ENCODE peak calls at places on chromosomes 2 and 18, in nine cellular contexts. Z, E, C, L, S, D, Q, B and Y are unnamed samples.

GRCh38 chr2:199461455-199462166 is 3.9 kb upstream of the SATB2 start:
- DNase-seq in Z (no peak), E (no peak), C (no peak), L (peak; percentile 32), S (no peak), D (no peak), Q (no peak), B (no peak), Y (no peak)

GRCh38 chr18:49849331-49850217 is 36.2 kb upstream of the ACAA2 start:
- DNase-seq in Z (no peak), E (no peak), C (peak; percentile 96), L (peak; percentile 96), S (peak; percentile 92), D (no peak), Q (no peak), B (peak; percentile 97), Y (no peak)

GRCh38 chr18:53944721-53945120 is 279.7 kb downstream of the MBD2 start:
- DNase-seq in Z (peak; percentile 41), E (peak; percentile 30), C (no peak), L (no peak), S (peak; percentile 6), D (no peak), Q (peak; percentile 33), B (no peak), Y (no peak)

GRCh38 chr2:144234115-144234772 is 285.7 kb downstream of the ZEB2 start:
- DNase-seq in Z (no peak), E (no peak), C (no peak), L (no peak), S (no peak), D (no peak), Q (no peak), B (no peak), Y (no peak)

GRCh38 chr2:226030369-226031077 is 631.0 kb downstream of the NYAP2 start:
- DNase-seq in Z (no peak), E (no peak), C (no peak), L (no peak), S (peak; percentile 1), D (peak; percentile 10), Q (no peak), B (no peak), Y (no peak)

GRCh38 chr18:63749489-63749888 is 25.7 kb upstream of the SERPINB7 start:
- DNase-seq in Z (no peak), E (no peak), C (no peak), L (no peak), S (no peak), D (no peak), Q (no peak), B (no peak), Y (no peak)

GRCh38 chr2:106976548-106976947 is 90.6 kb upstream of the ST6GAL2 start:
- DNase-seq in Z (no peak), E (no peak), C (no peak), L (no peak), S (no peak), D (no peak), Q (no peak), B (no peak), Y (no peak)

GRCh38 chr2:166337932-166338331 is 37.8 kb downstream of the SCN9A start:
- DNase-seq in Z (no peak), E (peak; percentile 83), C (no peak), L (no peak), S (no peak), D (no peak), Q (no peak), B (no peak), Y (no peak)

GRCh38 chr2:41853427-41854191 is 194.2 kb upstream of the PKDCC start:
- DNase-seq in Z (peak; percentile 53), E (peak; percentile 71), C (no peak), L (peak; percentile 69), S (peak; percentile 71), D (no peak), Q (peak; percentile 26), B (peak; percentile 36), Y (no peak)

GRCh38 chr2:115160523-115161521 is 718.4 kb downstream of the DPP10 start:
- DNase-seq in Z (peak; percentile 85), E (peak; percentile 81), C (no peak), L (peak; percentile 73), S (no peak), D (no peak), Q (no peak), B (no peak), Y (peak; percentile 57)
- TF ChIP-seq CTCF in Z (no peak), E (no peak), C (no peak), L (no peak), S (no peak), D (no peak), Q (no peak), B (no peak), Y (no peak)

DNA sequence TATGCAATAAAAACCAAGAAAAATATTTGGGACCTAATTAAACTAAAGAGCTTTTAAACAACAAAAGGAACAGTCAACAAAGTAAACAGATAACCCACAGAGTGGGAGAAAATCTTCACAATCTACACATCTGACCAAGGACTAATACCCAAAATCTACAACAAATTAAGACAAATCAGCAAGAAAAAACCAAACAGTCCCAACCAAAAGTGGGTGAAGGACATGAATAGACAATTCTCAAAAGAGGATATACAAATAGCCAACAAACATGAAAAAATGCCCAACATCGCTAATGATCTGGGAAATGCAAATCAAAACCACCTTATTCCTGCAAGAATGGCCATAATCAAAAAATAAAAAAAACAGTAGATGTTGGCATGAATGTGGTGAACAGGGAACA is 250.1 kb downstream of the C1D start:
- DNase-seq in Z (no peak), E (no peak), C (no peak), L (no peak), S (no peak), D (no peak), Q (no peak), B (no peak), Y (no peak)
- TF ChIP-seq CTCF in Z (no peak), E (no peak), C (no peak), L (no peak), S (no peak), D (no peak), Q (no peak), B (no peak), Y (no peak)

GRCh38 chr18:13465126-13465446 is 246.5 kb downstream of the LDLRAD4 start:
- DNase-seq in Z (no peak), E (no peak), C (no peak), L (no peak), S (no peak), D (no peak), Q (no peak), B (no peak), Y (no peak)
- TF ChIP-seq CTCF in Z (no peak), E (no peak), C (no peak), L (no peak), S (no peak), D (no peak), Q (no peak), B (no peak), Y (no peak)

DNA sequence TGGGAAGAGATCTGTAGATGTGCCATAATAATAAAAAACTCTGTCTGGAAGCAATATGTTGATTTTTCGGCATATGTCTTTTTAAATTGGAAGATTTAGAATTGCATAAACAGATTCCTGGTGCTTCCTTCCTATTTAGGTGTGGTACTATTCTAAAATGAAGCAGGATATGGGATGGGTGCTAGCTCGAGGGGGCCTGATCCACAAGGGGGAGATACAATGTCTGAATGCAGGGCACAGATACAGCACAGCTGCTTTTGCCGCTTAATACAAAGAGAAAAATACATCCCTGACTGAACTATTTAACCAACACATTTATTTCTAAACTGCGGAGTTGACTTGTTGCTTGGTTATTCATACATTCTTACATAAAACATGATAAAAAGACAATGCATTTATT is 169.1 kb downstream of the TMEFF2 start:
- DNase-seq in Z (no peak), E (no peak), C (no peak), L (no peak), S (no peak), D (no peak), Q (no peak), B (no peak), Y (no peak)
- TF ChIP-seq CTCF in Z (no peak), E (no peak), C (no peak), L (no peak), S (no peak), D (no peak), Q (no peak), B (peak; percentile 5), Y (no peak)

DNA sequence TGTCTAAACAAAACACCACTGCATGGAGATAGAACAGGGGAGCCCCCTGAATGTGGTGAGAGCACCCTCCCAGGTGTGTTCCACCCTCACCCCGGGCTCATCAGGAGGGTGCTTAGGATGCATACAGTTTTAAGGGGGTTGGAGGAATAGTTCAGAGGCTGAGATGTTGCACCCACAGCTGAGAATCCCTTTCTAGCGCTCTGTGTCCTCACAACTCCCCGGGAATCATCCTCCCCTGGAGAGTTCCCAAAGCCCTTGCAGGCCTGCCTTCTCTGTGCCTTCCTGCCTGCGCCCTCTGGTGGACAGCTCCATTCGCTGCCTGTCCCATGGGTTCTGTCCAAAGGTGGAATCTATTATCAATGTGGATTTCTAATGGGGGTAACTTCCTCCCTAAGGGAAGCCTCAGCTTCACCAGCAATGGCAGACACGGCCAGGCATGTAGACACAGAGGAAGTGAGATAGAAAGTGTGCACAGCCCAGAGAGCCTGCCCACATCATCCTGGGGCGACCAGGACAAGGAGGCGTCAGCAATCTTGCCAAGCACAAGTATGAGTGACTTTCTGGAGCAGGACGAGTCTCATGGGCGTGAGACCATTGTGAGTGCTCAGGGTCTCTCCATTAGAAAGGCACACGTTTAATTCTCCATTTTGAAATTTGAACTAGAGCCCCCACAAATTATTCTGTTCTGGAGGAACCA is 1.2 kb upstream of the UGT1A5 start:
- DNase-seq in Z (peak; percentile 92), E (peak; percentile 91), C (peak; percentile 91), L (peak; percentile 88), S (peak; percentile 71), D (peak; percentile 69), Q (peak; percentile 68), B (peak; percentile 47), Y (peak; percentile 89)
- TF ChIP-seq CTCF in Z (peak; percentile 94), E (peak; percentile 61), C (peak; percentile 69), L (peak; percentile 78), S (peak; percentile 93), D (peak; percentile 89), Q (peak; percentile 93), B (peak; percentile 97), Y (peak; percentile 83)

GRCh38 chr18:52348209-52348608 is 8.2 kb downstream of the DCC start:
- DNase-seq in Z (peak; percentile 40), E (no peak), C (no peak), L (no peak), S (no peak), D (no peak), Q (peak; percentile 33), B (no peak), Y (no peak)
- TF ChIP-seq CTCF in Z (peak; percentile 81), E (no peak), C (no peak), L (peak; percentile 26), S (peak; percentile 35), D (no peak), Q (peak; percentile 42), B (peak; percentile 25), Y (peak; percentile 72)